ENCODE peak calls at places on chromosome 4, in five cellular contexts. One of them, this sample, is unnamed.

GRCh38 chr4:82428969-82429727 is 1.1 kb downstream of the HNRNPDL start:
- DNase-seq in AG04450: peak
- DNase-seq in body of pancreas: peak
- DNase-seq in lower lobe of right lung: peak
- DNase-seq in right atrium auricular region: peak
- DNase-seq in this sample: peak

GRCh38 chr4:688695-689497 is at the start of gene SLC49A3:
- DNase-seq in body of pancreas: no peak
- DNase-seq in lower lobe of right lung: no peak
- DNase-seq in right atrium auricular region: no peak
- DNase-seq in AG04450: no peak
- DNase-seq in this sample: no peak

GRCh38 chr4:98612318-98613250 is 45.8 kb downstream of the TSPAN5 start:
- DNase-seq in lower lobe of right lung: no peak
- DNase-seq in body of pancreas: no peak
- DNase-seq in AG04450: no peak
- DNase-seq in right atrium auricular region: no peak
- DNase-seq in this sample: no peak

GRCh38 chr4:53510316-53510715 is 81.0 kb downstream of the LNX1 start:
- DNase-seq in right atrium auricular region: no peak
- DNase-seq in AG04450: no peak
- DNase-seq in body of pancreas: no peak
- DNase-seq in lower lobe of right lung: no peak
- DNase-seq in this sample: no peak

GRCh38 chr4:54513231-54513630 is 144.5 kb upstream of the KIT start:
- DNase-seq in right atrium auricular region: peak
- DNase-seq in AG04450: peak
- DNase-seq in body of pancreas: no peak
- DNase-seq in lower lobe of right lung: no peak
- DNase-seq in this sample: no peak

GRCh38 chr4:107094976-107095375 is 58.9 kb upstream of the DKK2 start:
- DNase-seq in lower lobe of right lung: no peak
- DNase-seq in right atrium auricular region: no peak
- DNase-seq in body of pancreas: no peak
- DNase-seq in AG04450: no peak
- DNase-seq in this sample: no peak

GRCh38 chr4:78621395-78621794 is 69.8 kb downstream of the ANXA3 start:
- DNase-seq in right atrium auricular region: no peak
- DNase-seq in lower lobe of right lung: no peak
- DNase-seq in body of pancreas: no peak
- DNase-seq in AG04450: no peak
- DNase-seq in this sample: no peak

GRCh38 chr4:123619326-123619725 is 222.7 kb downstream of the SPRY1 start:
- DNase-seq in AG04450: no peak
- DNase-seq in lower lobe of right lung: no peak
- DNase-seq in right atrium auricular region: no peak
- DNase-seq in body of pancreas: no peak
- DNase-seq in this sample: no peak

GRCh38 chr4:174654634-174655033 is 132.3 kb upstream of the HPGD start:
- DNase-seq in right atrium auricular region: no peak
- DNase-seq in lower lobe of right lung: no peak
- DNase-seq in body of pancreas: no peak
- DNase-seq in AG04450: no peak
- DNase-seq in this sample: no peak

GRCh38 chr4:81963506-81964020 is 410.2 kb downstream of the HNRNPD start:
- DNase-seq in lower lobe of right lung: no peak
- DNase-seq in AG04450: no peak
- DNase-seq in body of pancreas: no peak
- DNase-seq in right atrium auricular region: no peak
- DNase-seq in this sample: no peak

GRCh38 chr4:1012031-1012739 is 759 bp downstream of the FGFRL1 start:
- DNase-seq in lower lobe of right lung: peak
- DNase-seq in right atrium auricular region: no peak
- DNase-seq in AG04450: no peak
- DNase-seq in body of pancreas: peak
- DNase-seq in this sample: no peak

GRCh38 chr4:145602129-145602760 is 16.9 kb upstream of the MMAA start:
- DNase-seq in AG04450: no peak
- DNase-seq in body of pancreas: no peak
- DNase-seq in lower lobe of right lung: no peak
- DNase-seq in right atrium auricular region: no peak
- DNase-seq in this sample: no peak

GRCh38 chr4:107153228-107153627 is 117.1 kb upstream of the DKK2 start:
- DNase-seq in AG04450: no peak
- DNase-seq in lower lobe of right lung: peak
- DNase-seq in body of pancreas: no peak
- DNase-seq in right atrium auricular region: no peak
- DNase-seq in this sample: no peak

GRCh38 chr4:89537281-89537680 is 229.7 kb upstream of the GPRIN3 start:
- DNase-seq in body of pancreas: no peak
- DNase-seq in right atrium auricular region: no peak
- DNase-seq in lower lobe of right lung: no peak
- DNase-seq in AG04450: no peak
- DNase-seq in this sample: no peak

GRCh38 chr4:32909722-32910121 is 2189.6 kb downstream of the PCDH7 start:
- DNase-seq in lower lobe of right lung: no peak
- DNase-seq in right atrium auricular region: no peak
- DNase-seq in body of pancreas: no peak
- DNase-seq in AG04450: no peak
- DNase-seq in this sample: no peak

GRCh38 chr4:104756837-104757236 is 262.1 kb upstream of the CXXC4 start:
- DNase-seq in right atrium auricular region: no peak
- DNase-seq in lower lobe of right lung: no peak
- DNase-seq in AG04450: no peak
- DNase-seq in body of pancreas: no peak
- DNase-seq in this sample: no peak

GRCh38 chr4:36026348-36026747 is 218.0 kb downstream of the ARAP2 start:
- DNase-seq in AG04450: no peak
- DNase-seq in right atrium auricular region: no peak
- DNase-seq in body of pancreas: no peak
- DNase-seq in lower lobe of right lung: no peak
- DNase-seq in this sample: no peak

GRCh38 chr4:111595456-111595855 is 549.8 kb upstream of the FAM241A start:
- DNase-seq in AG04450: no peak
- DNase-seq in body of pancreas: no peak
- DNase-seq in right atrium auricular region: no peak
- DNase-seq in lower lobe of right lung: no peak
- DNase-seq in this sample: no peak
- H3K27ac ChIP-seq in AG04450: no peak
- H3K27ac ChIP-seq in body of pancreas: no peak
- H3K27ac ChIP-seq in right atrium auricular region: no peak
- H3K27ac ChIP-seq in lower lobe of right lung: no peak
- H3K27ac ChIP-seq in this sample: no peak

GRCh38 chr4:155025762-155026457 is 182.5 kb upstream of the NPY2R start:
- DNase-seq in body of pancreas: peak
- DNase-seq in AG04450: no peak
- DNase-seq in right atrium auricular region: no peak
- DNase-seq in lower lobe of right lung: peak
- DNase-seq in this sample: no peak
- TF ChIP-seq CTCF in body of pancreas: peak
- TF ChIP-seq CTCF in AG04450: peak
- TF ChIP-seq CTCF in right atrium auricular region: peak
- TF ChIP-seq CTCF in lower lobe of right lung: peak
- TF ChIP-seq CTCF in this sample: no peak

GRCh38 chr4:147791870-147792269 is 60.0 kb downstream of the ARHGAP10 start:
- DNase-seq in AG04450: no peak
- DNase-seq in body of pancreas: no peak
- DNase-seq in right atrium auricular region: no peak
- DNase-seq in lower lobe of right lung: no peak
- DNase-seq in this sample: no peak

GRCh38 chr4:147791341-147791740 is 59.5 kb downstream of the ARHGAP10 start:
- DNase-seq in body of pancreas: no peak
- DNase-seq in lower lobe of right lung: no peak
- DNase-seq in right atrium auricular region: no peak
- DNase-seq in AG04450: no peak
- DNase-seq in this sample: no peak

GRCh38 chr4:147793973-147794690 is 62.2 kb downstream of the ARHGAP10 start:
- DNase-seq in right atrium auricular region: no peak
- DNase-seq in body of pancreas: no peak
- DNase-seq in lower lobe of right lung: no peak
- DNase-seq in AG04450: no peak
- DNase-seq in this sample: no peak

GRCh38 chr4:147793569-147793968 is 61.7 kb downstream of the ARHGAP10 start:
- DNase-seq in body of pancreas: no peak
- DNase-seq in lower lobe of right lung: no peak
- DNase-seq in AG04450: no peak
- DNase-seq in right atrium auricular region: no peak
- DNase-seq in this sample: no peak

GRCh38 chr4:147794787-147795413 is 63.0 kb downstream of the ARHGAP10 start:
- DNase-seq in right atrium auricular region: no peak
- DNase-seq in body of pancreas: no peak
- DNase-seq in AG04450: no peak
- DNase-seq in lower lobe of right lung: no peak
- DNase-seq in this sample: no peak
- H3K4me3 ChIP-seq in right atrium auricular region: no peak
- H3K4me3 ChIP-seq in body of pancreas: no peak
- H3K4me3 ChIP-seq in AG04450: no peak
- H3K4me3 ChIP-seq in lower lobe of right lung: no peak
- H3K4me3 ChIP-seq in this sample: no peak

GRCh38 chr4:59258002-59258401 is 1942.1 kb upstream of the ADGRL3 start:
- DNase-seq in right atrium auricular region: no peak
- DNase-seq in lower lobe of right lung: no peak
- DNase-seq in body of pancreas: no peak
- DNase-seq in AG04450: no peak
- DNase-seq in this sample: no peak
- H3K27ac ChIP-seq in right atrium auricular region: no peak
- H3K27ac ChIP-seq in lower lobe of right lung: no peak
- H3K27ac ChIP-seq in body of pancreas: no peak
- H3K27ac ChIP-seq in AG04450: no peak
- H3K27ac ChIP-seq in this sample: no peak

DNA sequence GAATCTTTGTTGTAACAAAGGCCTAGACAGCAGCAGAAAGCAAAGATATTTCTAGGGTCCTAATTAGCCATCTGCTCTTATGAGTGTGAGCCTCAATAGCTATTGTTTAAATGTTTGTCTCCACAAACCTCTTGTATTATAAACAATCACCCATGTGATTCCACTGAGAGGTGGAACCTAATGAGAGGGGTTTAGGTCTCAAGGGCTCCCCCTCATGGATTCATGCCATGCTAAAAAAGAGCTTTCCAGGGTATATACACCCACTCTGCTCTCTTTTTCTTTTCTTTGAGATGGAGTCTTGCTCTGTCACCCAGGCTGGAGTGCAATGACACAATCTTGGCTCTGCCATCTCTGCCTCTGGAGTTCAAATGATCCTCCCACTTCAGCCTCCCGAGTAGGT is 42.1 kb downstream of the TRIM61 start:
- DNase-seq in body of pancreas: no peak
- DNase-seq in AG04450: no peak
- DNase-seq in right atrium auricular region: no peak
- DNase-seq in lower lobe of right lung: no peak
- DNase-seq in this sample: no peak
- TF ChIP-seq CTCF in body of pancreas: no peak
- TF ChIP-seq CTCF in AG04450: no peak
- TF ChIP-seq CTCF in right atrium auricular region: no peak
- TF ChIP-seq CTCF in lower lobe of right lung: no peak
- TF ChIP-seq CTCF in this sample: no peak

DNA sequence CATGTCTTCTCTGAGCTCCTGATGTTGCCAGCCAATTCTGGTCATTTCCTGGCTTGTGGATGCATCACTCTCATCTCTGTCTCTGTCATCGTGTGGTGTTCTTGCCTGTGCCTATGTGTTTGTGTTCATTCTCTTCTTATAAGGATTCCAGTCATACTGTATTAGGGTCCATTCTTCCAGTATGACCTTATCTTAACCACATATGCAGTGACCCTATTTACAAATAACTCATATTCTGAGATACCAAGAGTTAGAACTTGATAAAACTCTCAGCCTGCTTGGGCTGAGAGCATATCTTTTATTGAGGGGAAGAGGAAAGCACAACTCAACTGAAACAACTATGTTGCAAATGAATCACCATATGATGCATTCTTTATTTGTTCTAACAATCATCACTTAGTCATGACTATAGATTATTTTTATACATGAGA is 189.0 kb upstream of the ANXA10 start:
- DNase-seq in lower lobe of right lung: no peak
- DNase-seq in right atrium auricular region: no peak
- DNase-seq in body of pancreas: no peak
- DNase-seq in AG04450: no peak
- DNase-seq in this sample: no peak
- H3K4me3 ChIP-seq in lower lobe of right lung: no peak
- H3K4me3 ChIP-seq in right atrium auricular region: no peak
- H3K4me3 ChIP-seq in body of pancreas: no peak
- H3K4me3 ChIP-seq in AG04450: peak
- H3K4me3 ChIP-seq in this sample: no peak

This sample was measured in coronary artery.